ENCODE peak calls at places on chromosomes 2 and 18, in nine cellular contexts. One of them, this sample, is unnamed.

GRCh38 chr2:164840458-164840929 is 1.1 kb downstream of the COBLL1 start:
- DNase-seq in aorta: peak
- DNase-seq in posterior vena cava: peak
- DNase-seq in stimulated activated CD4-positive, alpha-beta T cell treated with anti-CD3 and anti-CD28 coated beads, Interleukin-4, amount 100 ng/mL, for 48 hours: no peak
- DNase-seq in activated T-helper 9 cell treated with anti-CD3 and anti-CD28 coated beads, Interleukin-2, amount 50 U/mL, for 16 hours: no peak
- DNase-seq in HTR-8/SVneo: no peak
- DNase-seq in choroid plexus epithelial cell: peak
- DNase-seq in GM03348: peak
- DNase-seq in naive thymus-derived CD8-positive, alpha-beta T cell: no peak
- DNase-seq in this sample: no peak

GRCh38 chr2:86398500-86398899 is 42.7 kb upstream of the KDM3A start:
- DNase-seq in GM03348: no peak
- DNase-seq in posterior vena cava: no peak
- DNase-seq in activated T-helper 9 cell treated with anti-CD3 and anti-CD28 coated beads, Interleukin-2, amount 50 U/mL, for 16 hours: no peak
- DNase-seq in stimulated activated CD4-positive, alpha-beta T cell treated with anti-CD3 and anti-CD28 coated beads, Interleukin-4, amount 100 ng/mL, for 48 hours: no peak
- DNase-seq in HTR-8/SVneo: no peak
- DNase-seq in aorta: no peak
- DNase-seq in naive thymus-derived CD8-positive, alpha-beta T cell: no peak
- DNase-seq in choroid plexus epithelial cell: no peak
- DNase-seq in this sample: no peak

GRCh38 chr2:63424329-63425078 is 163.8 kb downstream of the WDPCP start:
- DNase-seq in posterior vena cava: peak
- DNase-seq in naive thymus-derived CD8-positive, alpha-beta T cell: peak
- DNase-seq in activated T-helper 9 cell treated with anti-CD3 and anti-CD28 coated beads, Interleukin-2, amount 50 U/mL, for 16 hours: no peak
- DNase-seq in stimulated activated CD4-positive, alpha-beta T cell treated with anti-CD3 and anti-CD28 coated beads, Interleukin-4, amount 100 ng/mL, for 48 hours: no peak
- DNase-seq in HTR-8/SVneo: peak
- DNase-seq in aorta: no peak
- DNase-seq in choroid plexus epithelial cell: peak
- DNase-seq in GM03348: peak
- DNase-seq in this sample: peak

GRCh38 chr2:70498054-70498453 is 55.6 kb downstream of the TGFA start:
- DNase-seq in stimulated activated CD4-positive, alpha-beta T cell treated with anti-CD3 and anti-CD28 coated beads, Interleukin-4, amount 100 ng/mL, for 48 hours: no peak
- DNase-seq in choroid plexus epithelial cell: peak
- DNase-seq in posterior vena cava: no peak
- DNase-seq in GM03348: no peak
- DNase-seq in naive thymus-derived CD8-positive, alpha-beta T cell: no peak
- DNase-seq in aorta: no peak
- DNase-seq in activated T-helper 9 cell treated with anti-CD3 and anti-CD28 coated beads, Interleukin-2, amount 50 U/mL, for 16 hours: no peak
- DNase-seq in HTR-8/SVneo: no peak
- DNase-seq in this sample: no peak

GRCh38 chr18:33210575-33211189 is 229.8 kb downstream of the CCDC178 start:
- DNase-seq in activated T-helper 9 cell treated with anti-CD3 and anti-CD28 coated beads, Interleukin-2, amount 50 U/mL, for 16 hours: no peak
- DNase-seq in choroid plexus epithelial cell: peak
- DNase-seq in GM03348: peak
- DNase-seq in naive thymus-derived CD8-positive, alpha-beta T cell: no peak
- DNase-seq in posterior vena cava: no peak
- DNase-seq in HTR-8/SVneo: no peak
- DNase-seq in stimulated activated CD4-positive, alpha-beta T cell treated with anti-CD3 and anti-CD28 coated beads, Interleukin-4, amount 100 ng/mL, for 48 hours: no peak
- DNase-seq in aorta: no peak
- DNase-seq in this sample: peak

GRCh38 chr2:85446296-85447221 is 28.0 kb downstream of the SH2D6 start:
- DNase-seq in choroid plexus epithelial cell: no peak
- DNase-seq in GM03348: no peak
- DNase-seq in posterior vena cava: no peak
- DNase-seq in naive thymus-derived CD8-positive, alpha-beta T cell: no peak
- DNase-seq in activated T-helper 9 cell treated with anti-CD3 and anti-CD28 coated beads, Interleukin-2, amount 50 U/mL, for 16 hours: no peak
- DNase-seq in aorta: no peak
- DNase-seq in HTR-8/SVneo: no peak
- DNase-seq in stimulated activated CD4-positive, alpha-beta T cell treated with anti-CD3 and anti-CD28 coated beads, Interleukin-4, amount 100 ng/mL, for 48 hours: no peak
- DNase-seq in this sample: no peak

GRCh38 chr2:80322958-80323357 is 18.4 kb upstream of the LRRTM1 start:
- DNase-seq in posterior vena cava: peak
- DNase-seq in HTR-8/SVneo: no peak
- DNase-seq in activated T-helper 9 cell treated with anti-CD3 and anti-CD28 coated beads, Interleukin-2, amount 50 U/mL, for 16 hours: no peak
- DNase-seq in choroid plexus epithelial cell: no peak
- DNase-seq in stimulated activated CD4-positive, alpha-beta T cell treated with anti-CD3 and anti-CD28 coated beads, Interleukin-4, amount 100 ng/mL, for 48 hours: no peak
- DNase-seq in naive thymus-derived CD8-positive, alpha-beta T cell: no peak
- DNase-seq in aorta: no peak
- DNase-seq in GM03348: no peak
- DNase-seq in this sample: no peak

GRCh38 chr2:176140520-176141317 is 10.6 kb upstream of the HOXD4 start:
- DNase-seq in aorta: peak
- DNase-seq in activated T-helper 9 cell treated with anti-CD3 and anti-CD28 coated beads, Interleukin-2, amount 50 U/mL, for 16 hours: peak
- DNase-seq in GM03348: peak
- DNase-seq in stimulated activated CD4-positive, alpha-beta T cell treated with anti-CD3 and anti-CD28 coated beads, Interleukin-4, amount 100 ng/mL, for 48 hours: peak
- DNase-seq in HTR-8/SVneo: peak
- DNase-seq in posterior vena cava: peak
- DNase-seq in choroid plexus epithelial cell: peak
- DNase-seq in naive thymus-derived CD8-positive, alpha-beta T cell: peak
- DNase-seq in this sample: peak

GRCh38 chr2:4135765-4136164 is 432.4 kb downstream of the DCDC2C start:
- DNase-seq in activated T-helper 9 cell treated with anti-CD3 and anti-CD28 coated beads, Interleukin-2, amount 50 U/mL, for 16 hours: no peak
- DNase-seq in posterior vena cava: no peak
- DNase-seq in GM03348: no peak
- DNase-seq in stimulated activated CD4-positive, alpha-beta T cell treated with anti-CD3 and anti-CD28 coated beads, Interleukin-4, amount 100 ng/mL, for 48 hours: no peak
- DNase-seq in naive thymus-derived CD8-positive, alpha-beta T cell: no peak
- DNase-seq in choroid plexus epithelial cell: no peak
- DNase-seq in HTR-8/SVneo: no peak
- DNase-seq in aorta: no peak
- DNase-seq in this sample: no peak

GRCh38 chr18:48740068-48740440 is 201.2 kb downstream of the CTIF start:
- DNase-seq in stimulated activated CD4-positive, alpha-beta T cell treated with anti-CD3 and anti-CD28 coated beads, Interleukin-4, amount 100 ng/mL, for 48 hours: no peak
- DNase-seq in GM03348: no peak
- DNase-seq in aorta: peak
- DNase-seq in HTR-8/SVneo: no peak
- DNase-seq in activated T-helper 9 cell treated with anti-CD3 and anti-CD28 coated beads, Interleukin-2, amount 50 U/mL, for 16 hours: no peak
- DNase-seq in naive thymus-derived CD8-positive, alpha-beta T cell: no peak
- DNase-seq in posterior vena cava: peak
- DNase-seq in choroid plexus epithelial cell: no peak
- DNase-seq in this sample: no peak